ENCODE peak calls at places on chromosomes 16 and 17, in eight cellular contexts. P, J, M, C, E, U, W and R are unnamed samples.

GRCh38 chr16:72664122-72664479 is 383.8 kb downstream of the ZFHX3 start:
- DNase-seq in P (no peak), J (no peak), M (no peak), C (no peak), E (no peak), U (no peak), W (no peak), R (no peak)

GRCh38 chr16:53695070-53695469 is 8.6 kb downstream of the RPGRIP1L start:
- DNase-seq in P (no peak), J (no peak), M (no peak), C (no peak), E (no peak), U (peak), W (no peak), R (no peak)

GRCh38 chr16:83912152-83912948 is 13.4 kb downstream of the MLYCD start:
- DNase-seq in P (no peak), J (no peak), M (no peak), C (no peak), E (no peak), U (peak), W (no peak), R (no peak)

GRCh38 chr16:27444015-27444414 is 42.0 kb downstream of the IL21R start:
- DNase-seq in P (no peak), J (no peak), M (no peak), C (no peak), E (no peak), U (peak), W (no peak), R (no peak)

GRCh38 chr17:6780886-6781285 is 4.9 kb downstream of the FBXO39 start:
- DNase-seq in P (no peak), J (no peak), M (no peak), C (no peak), E (no peak), U (peak), W (no peak), R (no peak)

GRCh38 chr17:77506371-77506991 is 365.7 kb downstream of the SEC14L1 start:
- DNase-seq in P (no peak), J (no peak), M (no peak), C (no peak), E (no peak), U (no peak), W (no peak), R (peak)

GRCh38 chr17:29240477-29240876 is 6.2 kb upstream of the CRYBA1 start:
- DNase-seq in P (no peak), J (no peak), M (no peak), C (no peak), E (no peak), U (peak), W (no peak), R (no peak)

GRCh38 chr17:30393491-30393890 is 14.8 kb downstream of the CPD start:
- DNase-seq in P (no peak), J (no peak), M (no peak), C (no peak), E (no peak), U (no peak), W (no peak), R (no peak)

GRCh38 chr17:70169707-70170597 is 620 bp downstream of the KCNJ2 start:
- DNase-seq in P (no peak), J (no peak), M (no peak), C (no peak), E (no peak), U (no peak), W (no peak), R (peak)

GRCh38 chr16:19281246-19281645 is 4.3 kb upstream of the CLEC19A start:
- DNase-seq in P (no peak), J (no peak), M (no peak), C (no peak), E (no peak), U (no peak), W (no peak), R (no peak)

GRCh38 chr17:77212081-77212832 is 71.5 kb downstream of the SEC14L1 start:
- DNase-seq in P (no peak), J (no peak), M (no peak), C (no peak), E (no peak), U (no peak), W (no peak), R (peak)

GRCh38 chr17:34990921-34991365 is 10.6 kb downstream of the LIG3 start:
- DNase-seq in P (no peak), J (no peak), M (no peak), C (no peak), E (no peak), U (no peak), W (no peak), R (no peak)

GRCh38 chr16:86015606-86016005 is 116.6 kb downstream of the IRF8 start:
- DNase-seq in P (no peak), J (no peak), M (no peak), C (no peak), E (no peak), U (no peak), W (no peak), R (no peak)

GRCh38 chr16:56257666-56258359 is 66.5 kb downstream of the GNAO1 start:
- DNase-seq in P (no peak), J (no peak), M (no peak), C (no peak), E (no peak), U (no peak), W (no peak), R (no peak)

GRCh38 chr17:28598389-28598788 is 436 bp downstream of the SPAG5 start:
- DNase-seq in P (no peak), J (peak), M (no peak), C (no peak), E (no peak), U (no peak), W (no peak), R (no peak)

GRCh38 chr16:57579361-57579665 is 36.9 kb downstream of the ADGRG5 start:
- DNase-seq in P (no peak), J (no peak), M (no peak), C (no peak), E (no peak), U (no peak), W (no peak), R (no peak)

GRCh38 chr16:64858076-64858475 is 263.8 kb downstream of the CDH11 start:
- DNase-seq in P (no peak), J (no peak), M (no peak), C (no peak), E (no peak), U (no peak), W (no peak), R (no peak)

GRCh38 chr17:16922386-16923096 is 49.4 kb downstream of the TNFRSF13B start:
- DNase-seq in P (no peak), J (no peak), M (no peak), C (no peak), E (no peak), U (peak), W (peak), R (peak)

GRCh38 chr16:27636453-27637200 is 86.7 kb downstream of the KATNIP start:
- DNase-seq in P (no peak), J (no peak), M (no peak), C (no peak), E (no peak), U (no peak), W (no peak), R (no peak)

GRCh38 chr17:50117202-50118040 is 12.5 kb downstream of the SAMD14 start:
- DNase-seq in P (peak), J (peak), M (no peak), C (peak), E (peak), U (peak), W (peak), R (peak)

GRCh38 chr17:77491921-77492445 is 351.2 kb downstream of the SEC14L1 start:
- DNase-seq in P (peak), J (no peak), M (no peak), C (no peak), E (no peak), U (no peak), W (no peak), R (peak)

GRCh38 chr17:55444471-55445441 is 23.1 kb upstream of the MMD start:
- DNase-seq in P (no peak), J (no peak), M (no peak), C (no peak), E (no peak), U (peak), W (no peak), R (no peak)

GRCh38 chr16:67883872-67884261 is 818 bp upstream of the NRN1L start:
- DNase-seq in P (peak), J (peak), M (peak), C (peak), E (peak), U (peak), W (peak), R (peak)

GRCh38 chr17:72477529-72477928 is 356.7 kb downstream of the SOX9 start:
- DNase-seq in P (no peak), J (peak), M (no peak), C (no peak), E (no peak), U (no peak), W (no peak), R (no peak)

GRCh38 chr16:79607587-79607986 is 7.0 kb upstream of the MAF start:
- DNase-seq in P (no peak), J (no peak), M (no peak), C (no peak), E (no peak), U (peak), W (no peak), R (no peak)

GRCh38 chr16:86584726-86585721 is 6.7 kb downstream of the FOXL1 start:
- DNase-seq in P (no peak), J (no peak), M (no peak), C (no peak), E (no peak), U (peak), W (no peak), R (no peak)

GRCh38 chr16:30004424-30004776 is 6.4 kb downstream of the DOC2A start:
- DNase-seq in P (no peak), J (peak), M (no peak), C (no peak), E (no peak), U (no peak), W (no peak), R (no peak)

GRCh38 chr17:29846298-29846697 is 83.7 kb downstream of the SSH2 start:
- DNase-seq in P (no peak), J (no peak), M (no peak), C (no peak), E (no peak), U (no peak), W (no peak), R (no peak)

GRCh38 chr17:8360260-8360659 is 16.2 kb downstream of the KRABD2 start:
- DNase-seq in P (no peak), J (no peak), M (no peak), C (no peak), E (no peak), U (no peak), W (no peak), R (no peak)

GRCh38 chr17:76751416-76751993 is 13.6 kb downstream of the MFSD11 start:
- DNase-seq in P (no peak), J (no peak), M (no peak), C (no peak), E (no peak), U (no peak), W (no peak), R (no peak)

GRCh38 chr17:51258756-51259573 is 884 bp downstream of the MBTD1 start:
- DNase-seq in P (peak), J (no peak), M (no peak), C (no peak), E (no peak), U (no peak), W (peak), R (peak)

GRCh38 chr16:12094537-12095265 is 118.2 kb downstream of the SNX29 start:
- DNase-seq in P (no peak), J (no peak), M (no peak), C (no peak), E (no peak), U (no peak), W (no peak), R (no peak)

GRCh38 chr16:80997964-80998620 is 8.6 kb downstream of the CMC2 start:
- DNase-seq in P (no peak), J (no peak), M (no peak), C (no peak), E (no peak), U (no peak), W (no peak), R (no peak)

GRCh38 chr16:88337021-88337420 is 45.7 kb upstream of the ZNF469 start:
- DNase-seq in P (no peak), J (no peak), M (no peak), C (no peak), E (no peak), U (no peak), W (no peak), R (no peak)

GRCh38 chr17:4136373-4136772 is 6.5 kb downstream of the ZZEF1 start:
- DNase-seq in P (no peak), J (no peak), M (no peak), C (no peak), E (no peak), U (peak), W (no peak), R (no peak)

GRCh38 chr17:79720705-79721295 is 9.9 kb upstream of the ENPP7 start:
- DNase-seq in P (no peak), J (no peak), M (no peak), C (no peak), E (no peak), U (no peak), W (no peak), R (no peak)

GRCh38 chr16:57988929-57989328 is 11.5 kb downstream of the ZNF319 start:
- DNase-seq in P (no peak), J (peak), M (no peak), C (no peak), E (no peak), U (peak), W (no peak), R (peak)

GRCh38 chr17:73802314-73802713 is 158.1 kb upstream of the SDK2 start:
- DNase-seq in P (no peak), J (no peak), M (no peak), C (no peak), E (no peak), U (no peak), W (no peak), R (no peak)

GRCh38 chr16:22670551-22670970 is 143.4 kb upstream of the HS3ST2 start:
- DNase-seq in P (no peak), J (no peak), M (no peak), C (no peak), E (no peak), U (no peak), W (no peak), R (peak)